ENCODE peak calls at places on chromosome 3, in five cellular contexts. One of them, this sample, is unnamed.

GRCh38 chr3:124951511-124952390 is 17.2 kb upstream of the MUC13 start:
- DNase-seq in AG04450: peak
- DNase-seq in transverse colon: peak
- DNase-seq in fibroblast of the aortic adventitia: peak
- DNase-seq in upper lobe of left lung: no peak
- DNase-seq in this sample: no peak

GRCh38 chr3:148791955-148792354 is 35.7 kb upstream of the CPB1 start:
- DNase-seq in upper lobe of left lung: no peak
- DNase-seq in fibroblast of the aortic adventitia: no peak
- DNase-seq in transverse colon: no peak
- DNase-seq in AG04450: no peak
- DNase-seq in this sample: no peak

GRCh38 chr3:69566256-69566655 is 173.0 kb upstream of the MITF start:
- DNase-seq in transverse colon: no peak
- DNase-seq in fibroblast of the aortic adventitia: no peak
- DNase-seq in AG04450: no peak
- DNase-seq in upper lobe of left lung: no peak
- DNase-seq in this sample: no peak

GRCh38 chr3:177810162-177810623 is 612.9 kb upstream of the TBL1XR1 start:
- DNase-seq in upper lobe of left lung: no peak
- DNase-seq in fibroblast of the aortic adventitia: peak
- DNase-seq in transverse colon: no peak
- DNase-seq in AG04450: peak
- DNase-seq in this sample: no peak

GRCh38 chr3:66021731-66022131 is 17.0 kb downstream of the MAGI1 start:
- DNase-seq in transverse colon: no peak
- DNase-seq in upper lobe of left lung: no peak
- DNase-seq in fibroblast of the aortic adventitia: peak
- DNase-seq in AG04450: no peak
- DNase-seq in this sample: no peak

GRCh38 chr3:4071481-4072184 is 231.5 kb upstream of the SETMAR start:
- DNase-seq in fibroblast of the aortic adventitia: no peak
- DNase-seq in AG04450: no peak
- DNase-seq in transverse colon: peak
- DNase-seq in upper lobe of left lung: no peak
- DNase-seq in this sample: no peak

GRCh38 chr3:64900220-64900619 is 212.4 kb upstream of the ADAMTS9 start:
- DNase-seq in upper lobe of left lung: no peak
- DNase-seq in fibroblast of the aortic adventitia: no peak
- DNase-seq in transverse colon: no peak
- DNase-seq in AG04450: no peak
- DNase-seq in this sample: no peak

GRCh38 chr3:31014317-31015040 is 120.0 kb upstream of the GADL1 start:
- DNase-seq in transverse colon: no peak
- DNase-seq in upper lobe of left lung: no peak
- DNase-seq in AG04450: no peak
- DNase-seq in fibroblast of the aortic adventitia: peak
- DNase-seq in this sample: no peak

GRCh38 chr3:190369701-190370295 is 18.2 kb upstream of the CLDN16 start:
- DNase-seq in AG04450: no peak
- DNase-seq in fibroblast of the aortic adventitia: no peak
- DNase-seq in transverse colon: no peak
- DNase-seq in upper lobe of left lung: no peak
- DNase-seq in this sample: no peak

GRCh38 chr3:197458179-197458707 is 97.5 kb downstream of the BDH1 start:
- DNase-seq in AG04450: no peak
- DNase-seq in fibroblast of the aortic adventitia: no peak
- DNase-seq in upper lobe of left lung: peak
- DNase-seq in transverse colon: peak
- DNase-seq in this sample: no peak

GRCh38 chr3:16203671-16204629 is 29.5 kb downstream of the GALNT15 start:
- DNase-seq in AG04450: no peak
- DNase-seq in upper lobe of left lung: no peak
- DNase-seq in fibroblast of the aortic adventitia: no peak
- DNase-seq in transverse colon: no peak
- DNase-seq in this sample: no peak

GRCh38 chr3:37974928-37975223 is 15.7 kb upstream of the VILL start:
- DNase-seq in transverse colon: no peak
- DNase-seq in fibroblast of the aortic adventitia: no peak
- DNase-seq in upper lobe of left lung: no peak
- DNase-seq in AG04450: no peak
- DNase-seq in this sample: no peak

GRCh38 chr3:29441020-29441324 is 160.1 kb downstream of the RBMS3 start:
- DNase-seq in transverse colon: no peak
- DNase-seq in AG04450: no peak
- DNase-seq in fibroblast of the aortic adventitia: no peak
- DNase-seq in upper lobe of left lung: no peak
- DNase-seq in this sample: no peak

GRCh38 chr3:130392266-130392665 is 46.8 kb downstream of the COL6A5 start:
- DNase-seq in fibroblast of the aortic adventitia: no peak
- DNase-seq in AG04450: no peak
- DNase-seq in transverse colon: no peak
- DNase-seq in upper lobe of left lung: no peak
- DNase-seq in this sample: no peak

GRCh38 chr3:194718069-194718468 is 32.4 kb downstream of the FAM43A start:
- DNase-seq in fibroblast of the aortic adventitia: no peak
- DNase-seq in upper lobe of left lung: no peak
- DNase-seq in AG04450: no peak
- DNase-seq in transverse colon: no peak
- DNase-seq in this sample: no peak

GRCh38 chr3:194715022-194715800 is 29.5 kb downstream of the FAM43A start:
- DNase-seq in fibroblast of the aortic adventitia: no peak
- DNase-seq in upper lobe of left lung: no peak
- DNase-seq in transverse colon: no peak
- DNase-seq in AG04450: no peak
- DNase-seq in this sample: no peak

GRCh38 chr3:194723846-194724618 is 38.3 kb downstream of the FAM43A start:
- DNase-seq in fibroblast of the aortic adventitia: no peak
- DNase-seq in AG04450: no peak
- DNase-seq in transverse colon: no peak
- DNase-seq in upper lobe of left lung: no peak
- DNase-seq in this sample: no peak

GRCh38 chr3:194725346-194725745 is 39.7 kb downstream of the FAM43A start:
- DNase-seq in transverse colon: no peak
- DNase-seq in AG04450: no peak
- DNase-seq in fibroblast of the aortic adventitia: no peak
- DNase-seq in upper lobe of left lung: no peak
- DNase-seq in this sample: no peak

DNA sequence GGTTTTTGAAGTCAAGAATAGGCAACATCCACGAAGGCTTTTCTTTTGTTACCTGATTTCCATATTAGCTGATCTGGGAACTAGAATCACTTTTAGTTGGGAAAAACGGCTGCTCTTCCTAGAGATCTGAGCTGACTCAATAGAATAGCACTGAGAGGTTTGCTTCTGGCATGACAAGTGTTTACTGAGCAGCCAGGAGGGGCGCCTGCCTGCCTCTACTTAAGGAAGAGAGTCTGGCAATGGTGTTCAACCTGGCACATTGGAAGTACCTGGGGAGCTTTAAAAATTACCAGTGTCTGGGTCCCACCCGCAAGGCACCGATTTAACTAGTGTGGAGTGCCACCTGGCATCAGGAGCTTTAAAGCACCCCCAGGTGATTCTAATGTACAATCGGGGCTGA is 34.4 kb downstream of the FAM43A start:
- DNase-seq in upper lobe of left lung: no peak
- DNase-seq in transverse colon: no peak
- DNase-seq in fibroblast of the aortic adventitia: no peak
- DNase-seq in AG04450: no peak
- DNase-seq in this sample: no peak
- TF ChIP-seq CTCF in upper lobe of left lung: no peak
- TF ChIP-seq CTCF in transverse colon: no peak
- TF ChIP-seq CTCF in fibroblast of the aortic adventitia: no peak
- TF ChIP-seq CTCF in AG04450: no peak
- TF ChIP-seq CTCF in this sample: no peak

GRCh38 chr3:119322523-119323400 is 28.6 kb downstream of the ARHGAP31 start:
- DNase-seq in upper lobe of left lung: peak
- DNase-seq in fibroblast of the aortic adventitia: peak
- DNase-seq in transverse colon: peak
- DNase-seq in AG04450: no peak
- DNase-seq in this sample: peak
- TF ChIP-seq CTCF in upper lobe of left lung: peak
- TF ChIP-seq CTCF in fibroblast of the aortic adventitia: peak
- TF ChIP-seq CTCF in transverse colon: no peak
- TF ChIP-seq CTCF in AG04450: no peak
- TF ChIP-seq CTCF in this sample: no peak

GRCh38 chr3:51687472-51688205 is 16.6 kb downstream of the TEX264 start:
- DNase-seq in transverse colon: no peak
- DNase-seq in fibroblast of the aortic adventitia: no peak
- DNase-seq in AG04450: no peak
- DNase-seq in upper lobe of left lung: no peak
- DNase-seq in this sample: no peak

GRCh38 chr3:51684971-51685751 is 14.1 kb downstream of the TEX264 start:
- DNase-seq in fibroblast of the aortic adventitia: no peak
- DNase-seq in upper lobe of left lung: no peak
- DNase-seq in AG04450: no peak
- DNase-seq in transverse colon: no peak
- DNase-seq in this sample: no peak

GRCh38 chr3:51686512-51687215 is 15.6 kb downstream of the TEX264 start:
- DNase-seq in upper lobe of left lung: peak
- DNase-seq in fibroblast of the aortic adventitia: peak
- DNase-seq in transverse colon: peak
- DNase-seq in AG04450: no peak
- DNase-seq in this sample: no peak

GRCh38 chr3:51688206-51688600 is 17.2 kb downstream of the TEX264 start:
- DNase-seq in transverse colon: no peak
- DNase-seq in upper lobe of left lung: no peak
- DNase-seq in fibroblast of the aortic adventitia: no peak
- DNase-seq in AG04450: no peak
- DNase-seq in this sample: no peak

GRCh38 chr3:51686056-51686455 is 15.0 kb downstream of the TEX264 start:
- DNase-seq in upper lobe of left lung: no peak
- DNase-seq in AG04450: no peak
- DNase-seq in fibroblast of the aortic adventitia: no peak
- DNase-seq in transverse colon: no peak
- DNase-seq in this sample: no peak
- TF ChIP-seq CTCF in upper lobe of left lung: no peak
- TF ChIP-seq CTCF in AG04450: no peak
- TF ChIP-seq CTCF in fibroblast of the aortic adventitia: no peak
- TF ChIP-seq CTCF in transverse colon: no peak
- TF ChIP-seq CTCF in this sample: no peak

DNA sequence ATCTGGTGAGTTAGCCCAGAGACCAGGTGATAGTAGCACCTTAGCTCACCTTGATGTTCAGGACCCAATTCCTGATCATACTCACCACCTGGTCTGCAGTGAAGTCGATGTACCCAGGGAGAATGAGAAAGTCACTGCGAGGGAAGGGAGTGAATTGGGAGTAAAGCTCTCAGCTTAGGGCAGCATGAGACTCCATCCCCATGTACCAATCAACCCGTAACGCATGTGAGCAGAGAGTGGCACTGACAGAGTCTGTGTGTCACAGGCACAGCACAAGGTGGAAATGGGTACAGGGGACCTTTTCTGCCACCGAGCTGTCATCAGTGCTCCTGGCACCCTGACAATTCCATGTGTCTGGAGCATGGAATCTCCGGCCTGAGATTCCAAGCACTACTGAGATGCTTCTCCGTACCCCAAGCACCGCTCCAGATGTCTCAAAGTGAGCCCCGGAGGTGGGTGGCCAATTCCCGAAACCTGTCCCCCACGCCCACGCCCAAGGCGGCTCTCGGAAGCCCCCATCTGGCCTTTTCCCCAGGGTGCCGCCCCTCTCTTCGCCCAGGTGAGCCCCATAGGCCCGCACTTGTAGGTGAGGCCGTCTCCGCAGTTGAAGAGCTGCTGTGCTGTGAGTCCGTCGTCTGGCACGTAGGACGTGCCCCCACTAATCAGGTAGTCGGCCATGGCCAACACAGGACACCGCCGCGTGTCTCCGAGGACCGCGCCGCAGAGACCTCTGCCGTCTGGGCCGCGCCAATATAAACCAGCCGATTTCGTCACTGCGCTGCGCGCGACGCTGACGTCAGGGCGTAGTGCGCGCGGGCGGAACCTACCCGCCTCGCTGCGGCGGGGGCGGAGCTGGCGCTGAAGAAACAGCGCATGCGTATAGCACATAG is at the start of gene IMPDH2:
- DNase-seq in AG04450: peak
- DNase-seq in upper lobe of left lung: peak
- DNase-seq in transverse colon: peak
- DNase-seq in fibroblast of the aortic adventitia: peak
- DNase-seq in this sample: no peak
- TF ChIP-seq CTCF in AG04450: no peak
- TF ChIP-seq CTCF in upper lobe of left lung: no peak
- TF ChIP-seq CTCF in transverse colon: peak
- TF ChIP-seq CTCF in fibroblast of the aortic adventitia: no peak
- TF ChIP-seq CTCF in this sample: peak

DNA sequence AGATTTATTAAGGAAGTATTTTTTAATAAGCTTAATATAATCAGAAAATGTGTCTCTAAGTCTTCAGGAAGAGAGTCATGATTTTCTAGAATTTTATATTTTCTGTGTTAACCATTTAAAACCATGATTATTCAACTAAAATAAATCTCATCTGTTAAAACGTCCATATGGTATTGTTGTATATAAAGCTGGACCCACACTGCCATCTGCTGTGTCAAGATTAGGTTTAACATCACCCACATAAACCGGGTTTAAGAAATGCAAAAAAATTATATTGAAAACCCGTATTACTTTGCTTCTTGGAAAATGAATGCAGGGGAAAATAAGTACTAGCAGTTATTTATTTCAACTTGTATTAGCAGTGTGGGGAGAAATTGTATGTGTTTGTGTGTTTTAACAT is 9.5 kb upstream of the CCDC66 start:
- DNase-seq in transverse colon: no peak
- DNase-seq in upper lobe of left lung: no peak
- DNase-seq in AG04450: no peak
- DNase-seq in fibroblast of the aortic adventitia: peak
- DNase-seq in this sample: no peak
- TF ChIP-seq CTCF in transverse colon: no peak
- TF ChIP-seq CTCF in upper lobe of left lung: no peak
- TF ChIP-seq CTCF in AG04450: no peak
- TF ChIP-seq CTCF in fibroblast of the aortic adventitia: peak
- TF ChIP-seq CTCF in this sample: peak